ENCODE peak calls at places on chromosomes 16 and 17, in four cellular contexts. Q is NCI-H2171, M is neural crest cell, C is NCI-H1436 treated with DMSO at 0.1 percent for 48 hours. K is an unnamed sample.

GRCh38 chr17:38672788-38673713 is 1.7 kb downstream of the EPOP start:
- DNase-seq in M (no peak), C (no peak), Q (no peak), K (peak; percentile 28)

GRCh38 chr16:86529160-86529559 is 18.8 kb downstream of the FOXF1 start:
- DNase-seq in C (no peak), Q (no peak), M (no peak), K (no peak)

GRCh38 chr16:85321856-85322271 is 209.6 kb upstream of the CIBAR2 start:
- DNase-seq in M (no peak), C (no peak), Q (no peak), K (peak; percentile 95)

GRCh38 chr16:49484454-49484853 is 110.8 kb downstream of the C16orf78 start:
- DNase-seq in C (no peak), M (peak; percentile 49), Q (peak; percentile 20), K (peak; percentile 85)

GRCh38 chr17:14780116-14780515 is 479.2 kb downstream of the HS3ST3B1 start:
- DNase-seq in Q (no peak), C (no peak), M (peak; percentile 52), K (no peak)

GRCh38 chr17:869567-870530 is 87.7 kb downstream of the MRM3 start:
- DNase-seq in M (no peak), Q (no peak), C (no peak), K (peak; percentile 27)

GRCh38 chr16:56888806-56889205 is 23.8 kb downstream of the SLC12A3 start:
- DNase-seq in M (no peak), C (no peak), Q (no peak), K (no peak)

GRCh38 chr17:43891851-43892671 is 15.3 kb downstream of the MPP2 start:
- DNase-seq in M (no peak), C (no peak), Q (no peak), K (no peak)

GRCh38 chr17:21193031-21193430 is 20.9 kb downstream of the TMEM11 start:
- DNase-seq in Q (peak; percentile 43), M (no peak), C (no peak), K (no peak)

K was measured in ovary.